ENCODE peak calls at places on chromosomes 6 and 20, in ten cellular contexts. X is AML-193, W is T-helper 2 cell, U is GM23248, F is PC-9, B is T-helper 1 cell, V is WTC11, K is GM12865, Z is EL, I is GM10248. C is an unnamed sample.

GRCh38 chr20:1072258-1072657 is 46.1 kb upstream of the PSMF1 start:
- DNase-seq in K (no peak), I (no peak), X (no peak), U (no peak), F (no peak), W (no peak), Z (no peak), V (no peak), B (no peak), C (no peak)

GRCh38 chr6:33995046-33995872 is 150.6 kb downstream of the GRM4 start:
- DNase-seq in X (no peak), V (no peak), F (no peak), K (no peak), B (no peak), W (no peak), I (no peak), U (no peak), Z (no peak), C (no peak)

GRCh38 chr20:35405775-35406174 is 6.0 kb downstream of the UQCC1 start:
- DNase-seq in Z (no peak), B (no peak), I (no peak), W (no peak), U (no peak), X (no peak), V (no peak), K (no peak), F (no peak), C (no peak)

GRCh38 chr6:43968110-43968965 is 158.9 kb downstream of the MRPL14 start:
- DNase-seq in F (no peak), V (no peak), I (no peak), X (no peak), W (no peak), B (no peak), Z (no peak), U (no peak), K (no peak), C (no peak)

GRCh38 chr6:36592221-36592655 is 1.9 kb upstream of the SRSF3 start:
- DNase-seq in W (peak), V (no peak), I (peak), K (peak), Z (no peak), B (no peak), X (no peak), F (no peak), U (no peak), C (no peak)

GRCh38 chr6:30688569-30688968 is 2.1 kb upstream of the PPP1R18 start:
- DNase-seq in Z (no peak), W (no peak), X (no peak), U (no peak), V (no peak), B (no peak), K (peak), I (no peak), F (no peak), C (no peak)

GRCh38 chr6:127518212-127518709 is 874 bp downstream of the MTCL3 start:
- DNase-seq in F (no peak), W (peak), V (no peak), I (no peak), Z (no peak), X (no peak), U (no peak), K (no peak), B (no peak), C (no peak)

GRCh38 chr20:62702886-62703852 is 5.5 kb upstream of the NTSR1 start:
- DNase-seq in F (peak), Z (peak), U (peak), B (no peak), K (no peak), V (no peak), I (no peak), W (peak), X (peak), C (no peak)

GRCh38 chr6:82057846-82058554 is 189.5 kb downstream of the IBTK start:
- DNase-seq in V (no peak), F (no peak), B (no peak), W (no peak), Z (peak), K (no peak), X (no peak), U (peak), I (no peak), C (no peak)

GRCh38 chr6:167306401-167306998 is 15.4 kb downstream of the UNC93A start:
- DNase-seq in Z (no peak), V (no peak), B (no peak), K (no peak), F (no peak), I (no peak), X (no peak), W (no peak), U (no peak), C (no peak)

GRCh38 chr6:128208078-128208477 is 307.2 kb upstream of the THEMIS start:
- DNase-seq in B (no peak), W (no peak), U (peak), K (no peak), V (no peak), I (no peak), X (no peak), F (peak), Z (peak), C (no peak)

GRCh38 chr20:4344660-4345059 is 329.3 kb upstream of the RNF24 start:
- DNase-seq in V (no peak), I (no peak), B (no peak), K (no peak), Z (peak), U (no peak), X (no peak), F (no peak), W (no peak), C (no peak)

GRCh38 chr6:11398451-11399326 is 138.9 kb upstream of the TMEM170B start:
- DNase-seq in W (no peak), F (no peak), X (peak), K (no peak), I (no peak), V (no peak), Z (no peak), B (no peak), U (no peak), C (no peak)

GRCh38 chr6:21342496-21342895 is 251.1 kb upstream of the SOX4 start:
- DNase-seq in K (no peak), X (no peak), U (no peak), I (no peak), W (no peak), F (no peak), V (no peak), Z (no peak), B (no peak), C (no peak)

GRCh38 chr6:4370066-4370465 is 234.7 kb upstream of the ECI2 start:
- DNase-seq in W (no peak), B (no peak), Z (peak), X (no peak), V (no peak), U (peak), I (no peak), F (peak), K (no peak), C (no peak)

GRCh38 chr20:58086763-58087566 is 141.5 kb downstream of the ANKRD60 start:
- DNase-seq in X (peak), K (peak), Z (peak), V (peak), U (peak), W (no peak), I (peak), B (no peak), F (peak), C (no peak)

GRCh38 chr20:37841389-37841788 is 61.5 kb upstream of the VSTM2L start:
- DNase-seq in I (no peak), Z (no peak), F (no peak), U (no peak), B (no peak), V (no peak), W (no peak), X (no peak), K (no peak), C (no peak)

GRCh38 chr6:18216411-18216810 is 47.9 kb downstream of the DEK start:
- DNase-seq in V (no peak), Z (peak), B (no peak), F (no peak), X (no peak), I (no peak), K (no peak), U (peak), W (no peak), C (no peak)

GRCh38 chr6:47489995-47490394 is 12.4 kb downstream of the CD2AP start:
- DNase-seq in X (no peak), I (no peak), K (no peak), F (no peak), W (no peak), Z (no peak), U (no peak), B (no peak), V (no peak), C (no peak)

GRCh38 chr20:58073945-58074920 is 154.2 kb downstream of the ANKRD60 start:
- DNase-seq in Z (peak), W (no peak), F (no peak), X (no peak), B (no peak), K (no peak), U (peak), V (no peak), I (no peak), C (no peak)

GRCh38 chr6:37362101-37362823 is 8.5 kb downstream of the RNF8 start:
- DNase-seq in Z (no peak), F (no peak), W (peak), K (no peak), X (no peak), I (no peak), B (no peak), V (no peak), U (no peak), C (no peak)

GRCh38 chr6:169921853-169922779 is 170.7 kb downstream of the ERMARD start:
- DNase-seq in B (no peak), X (no peak), Z (no peak), I (no peak), U (no peak), K (no peak), W (peak), V (no peak), F (no peak), C (no peak)

GRCh38 chr20:59300341-59301081 is at the start of gene EDN3:
- DNase-seq in Z (no peak), B (no peak), I (no peak), W (peak), F (no peak), K (no peak), X (no peak), V (peak), U (peak), C (no peak)

GRCh38 chr6:97000138-97000537 is 75.6 kb downstream of the KLHL32 start:
- DNase-seq in V (no peak), X (no peak), I (no peak), F (no peak), U (no peak), W (no peak), B (no peak), K (no peak), Z (no peak), C (no peak)

GRCh38 chr20:63270606-63271325 is 1.8 kb upstream of the ARFGAP1 start:
- DNase-seq in X (no peak), I (no peak), K (no peak), B (no peak), F (no peak), V (no peak), W (no peak), U (no peak), Z (no peak), C (no peak)

GRCh38 chr6:26056583-26057350 is 30.5 kb upstream of the HFE start:
- DNase-seq in I (no peak), V (no peak), X (peak), K (peak), Z (peak), B (no peak), F (peak), W (peak), U (peak), C (no peak)

GRCh38 chr6:18388252-18388651 is 1.1 kb downstream of the RNF144B start:
- DNase-seq in X (peak), F (peak), I (no peak), W (no peak), U (peak), V (no peak), Z (peak), B (no peak), K (no peak), C (no peak)

GRCh38 chr6:169868458-169868857 is 117.0 kb downstream of the ERMARD start:
- DNase-seq in I (peak), Z (no peak), V (no peak), U (peak), F (no peak), B (no peak), W (peak), X (no peak), K (peak), C (no peak)

GRCh38 chr20:24836900-24837299 is 112.2 kb upstream of the CST7 start:
- DNase-seq in U (no peak), V (no peak), K (no peak), W (no peak), I (no peak), F (no peak), X (no peak), B (no peak), Z (no peak), C (no peak)